ENCODE peak calls at places on chromosomes 12 and 14, in four cellular contexts. A, I, R and O are unnamed samples.

GRCh38 chr14:80390911-80391310 is 179.6 kb upstream of the DIO2 start:
- DNase-seq in A (peak; percentile 51), I (no peak), R (no peak), O (no peak)

GRCh38 chr12:7940906-7941305 is 4.9 kb upstream of the SLC2A3 start:
- DNase-seq in A (no peak), I (no peak), R (no peak), O (no peak)

GRCh38 chr12:120421701-120422100 is 16.2 kb upstream of the COX6A1 start:
- DNase-seq in A (no peak), I (no peak), R (no peak), O (no peak)

GRCh38 chr12:108939594-108939993 is 59.7 kb downstream of the DAO start:
- DNase-seq in A (peak; percentile 13), I (no peak), R (no peak), O (no peak)

GRCh38 chr12:65565601-65566560 is 258.4 kb upstream of the HMGA2 start:
- DNase-seq in A (peak; percentile 99), I (no peak), R (no peak), O (no peak)

GRCh38 chr12:47752552-47752951 is 6.1 kb downstream of the RAPGEF3 start:
- DNase-seq in A (peak; percentile 57), I (no peak), R (no peak), O (no peak)

GRCh38 chr14:92408186-92408585 is 85.2 kb downstream of the SLC24A4 start:
- DNase-seq in A (peak; percentile 82), I (no peak), R (no peak), O (no peak)

GRCh38 chr14:105010891-105011291 is 10.0 kb downstream of the CDCA4 start:
- DNase-seq in A (no peak), I (no peak), R (peak; percentile 32), O (no peak)

GRCh38 chr12:31682136-31682962 is 22.9 kb downstream of the ETFBKMT start:
- DNase-seq in A (peak; percentile 82), I (peak; percentile 9), R (peak; percentile 70), O (peak; percentile 25)

GRCh38 chr12:132517013-132517739 is 27.2 kb downstream of the FBRSL1 start:
- DNase-seq in A (no peak), I (no peak), R (no peak), O (no peak)

GRCh38 chr12:65420941-65421340 is 142.5 kb downstream of the MSRB3 start:
- DNase-seq in A (no peak), I (no peak), R (no peak), O (no peak)

GRCh38 chr12:123900898-123901376 is 71.7 kb downstream of the CCDC92 start:
- DNase-seq in A (peak; percentile 44), I (no peak), R (no peak), O (no peak)

GRCh38 chr14:85217412-85217811 is 312.5 kb upstream of the FLRT2 start:
- DNase-seq in A (peak; percentile 31), I (no peak), R (no peak), O (no peak)

GRCh38 chr12:70609739-70610491 is 27.3 kb downstream of the PTPRB start:
- DNase-seq in A (no peak), I (no peak), R (peak; percentile 74), O (peak; percentile 17)

GRCh38 chr14:97995038-97995437 is 1197.9 kb downstream of the VRK1 start:
- DNase-seq in A (no peak), I (no peak), R (no peak), O (no peak)

GRCh38 chr12:75289678-75290200 is 40.4 kb downstream of the CAPS2 start:
- DNase-seq in A (peak; percentile 31), I (no peak), R (no peak), O (no peak)

GRCh38 chr12:7345232-7345631 is 41.4 kb downstream of the ACSM4 start:
- DNase-seq in A (no peak), I (no peak), R (no peak), O (no peak)

GRCh38 chr12:85979641-85980040 is 105.5 kb downstream of the NTS start:
- DNase-seq in A (no peak), I (no peak), R (no peak), O (no peak)

GRCh38 chr12:85509857-85510256 is 229.8 kb downstream of the ALX1 start:
- DNase-seq in A (no peak), I (no peak), R (no peak), O (no peak)

GRCh38 chr12:29088611-29089219 is 60.4 kb upstream of the FAR2 start:
- DNase-seq in A (peak; percentile 16), I (no peak), R (no peak), O (no peak)

DNA sequence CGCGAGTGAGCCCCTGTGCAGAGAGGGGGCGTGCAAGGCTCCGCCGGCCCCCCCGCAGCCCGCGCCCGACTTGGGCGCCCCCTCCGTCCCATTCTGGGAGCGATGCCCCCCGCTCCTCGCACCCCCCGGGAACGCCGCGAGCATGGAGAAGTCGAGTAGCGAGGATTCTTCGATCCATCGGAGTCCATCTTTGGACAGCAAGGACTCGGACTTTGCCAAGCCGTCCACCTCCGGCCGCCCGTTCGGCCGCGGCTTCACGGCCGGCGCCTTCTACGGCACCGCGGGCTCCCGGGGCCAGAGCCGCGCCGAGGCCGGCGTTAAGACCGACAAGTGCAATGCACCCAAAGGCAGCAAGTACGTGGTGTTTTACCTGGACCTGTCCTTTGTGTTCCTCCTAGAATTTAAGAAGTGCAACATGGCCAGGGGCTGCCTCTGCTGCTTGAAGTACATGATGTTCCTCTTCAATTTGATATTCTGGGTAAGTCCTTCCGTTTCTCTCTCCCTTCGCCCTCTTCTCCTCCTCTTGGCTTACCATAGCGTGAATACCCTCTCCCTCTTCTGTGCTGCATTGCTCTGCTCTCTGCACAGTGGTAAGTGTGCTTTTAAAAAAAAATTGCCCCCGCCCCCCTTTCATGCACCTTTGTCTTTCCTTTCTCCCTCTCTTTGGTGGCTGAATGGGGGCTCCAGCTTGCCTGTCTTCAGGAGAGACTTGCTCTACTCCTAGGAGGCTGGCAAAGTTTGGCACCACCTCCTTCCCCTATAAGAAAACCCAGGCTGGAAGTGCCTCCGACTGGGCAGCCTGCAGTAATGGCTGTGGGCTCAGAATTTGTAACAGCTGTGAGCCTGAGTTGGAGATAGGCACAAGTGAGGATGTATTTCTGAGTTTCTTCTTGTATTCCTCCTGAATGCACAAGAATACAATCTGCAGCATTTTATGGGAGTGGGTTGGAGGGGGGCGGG is 123.9 kb downstream of the TSPAN9 start:
- DNase-seq in A (no peak), I (no peak), R (no peak), O (peak; percentile 34)
- H3K4me3 ChIP-seq in A (peak overlapping the region; percentile 51), I (peak overlapping the region; percentile 54), R (peak overlapping the region; percentile 24), O (peak overlapping the region; percentile 38)

DNA sequence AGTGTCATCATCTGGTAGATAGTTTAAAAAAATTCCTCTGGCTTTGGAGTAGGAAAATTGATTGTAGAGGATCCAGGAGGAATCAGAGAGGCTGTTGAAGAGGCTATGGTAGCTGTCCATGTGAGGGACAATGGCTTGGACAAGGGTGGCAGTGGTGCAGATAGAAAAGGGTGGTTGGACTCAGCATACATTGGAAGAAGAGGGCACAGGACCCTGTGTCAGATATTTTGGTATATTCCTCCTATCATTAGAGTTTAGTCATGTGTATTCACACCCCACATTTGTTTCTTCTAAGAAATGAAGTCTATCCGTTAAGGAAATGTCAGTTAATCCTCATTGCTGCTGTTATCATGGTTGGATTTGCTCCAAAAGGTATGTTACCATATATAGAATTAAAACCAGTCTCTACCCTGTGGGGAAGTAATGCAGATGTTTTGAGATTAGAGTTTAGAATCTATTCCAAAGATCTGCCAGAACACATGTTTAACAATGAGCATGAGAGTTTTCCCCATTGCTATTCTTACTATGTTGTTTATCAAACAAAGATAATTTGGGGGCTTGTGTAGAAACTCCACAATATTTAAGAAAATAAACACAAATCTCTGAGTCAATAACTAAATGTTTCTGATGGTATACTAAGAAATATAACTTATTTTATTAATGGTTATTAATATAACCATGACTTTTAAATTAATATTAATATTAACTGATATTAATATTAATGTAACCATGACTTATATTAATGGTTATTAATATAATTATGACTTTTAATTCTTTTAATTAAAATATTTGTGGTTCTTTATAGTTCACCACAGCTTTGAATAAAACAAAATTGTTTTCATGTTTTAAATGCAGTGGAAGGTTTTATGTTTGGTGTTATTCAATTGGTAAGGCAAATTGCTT is 80.9 kb downstream of the CRADD start:
- DNase-seq in A (no peak), I (no peak), R (no peak), O (no peak)
- TF ChIP-seq POLR2A in A (no peak), I (no peak), R (no peak), O (no peak)

DNA sequence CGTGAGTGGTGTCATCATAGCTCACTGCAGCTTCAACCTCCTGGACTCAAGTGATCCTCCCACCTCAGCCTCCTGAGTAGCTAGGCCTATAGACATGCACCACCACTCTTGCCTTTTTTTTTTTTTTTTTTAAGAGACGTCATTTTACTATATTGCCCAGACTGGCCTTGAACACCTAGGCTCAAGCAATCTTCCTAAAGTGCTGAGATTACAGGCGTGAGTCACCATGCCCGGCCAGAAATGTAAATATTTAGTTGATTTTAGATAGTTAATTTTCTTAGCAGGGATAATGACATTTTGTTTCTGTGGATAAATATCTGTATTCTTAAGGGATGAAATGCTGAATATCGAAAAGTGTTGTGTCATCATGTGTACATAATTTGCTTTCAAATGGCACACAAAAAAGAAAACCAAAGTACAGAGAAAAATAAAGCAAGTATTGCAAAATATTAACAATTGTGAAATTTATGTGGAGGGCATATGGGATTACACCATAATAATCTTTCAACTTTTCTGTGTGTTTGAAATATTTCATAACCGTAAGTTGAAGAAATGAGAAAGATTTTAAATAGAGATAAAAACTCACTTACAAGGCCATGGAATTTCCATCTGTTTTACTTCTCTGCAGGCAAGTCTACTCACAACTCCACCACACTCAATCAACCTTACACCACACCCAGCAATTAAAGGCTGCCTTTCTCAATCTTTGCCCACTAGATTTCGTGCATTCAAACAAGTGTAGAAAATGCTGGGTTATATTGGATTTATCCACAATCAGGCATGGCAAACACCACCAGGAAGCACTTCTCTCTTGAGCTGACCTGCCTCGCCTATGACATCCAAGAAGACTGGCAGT is 93.7 kb downstream of the SPTSSA start:
- DNase-seq in A (peak; percentile 10), I (no peak), R (peak; percentile 38), O (no peak)
- H3K27ac ChIP-seq in A (peak overlapping the region; percentile 76), I (peak overlapping the region; percentile 40), R (peak overlapping the region; percentile 82), O (no peak overlapping the region)

GRCh38 chr14:69374235-69374634 is 23.9 kb downstream of the ERH start:
- DNase-seq in A (no peak), I (no peak), R (no peak), O (no peak)
- H3K4me3 ChIP-seq in A (no peak overlapping the region), I (no peak overlapping the region), R (no peak overlapping the region), O (no peak overlapping the region)